ENCODE peak calls at places on chromosome 5, in four cellular contexts. Q is effector memory CD4-positive, alpha-beta T cell; J is mammary epithelial cell; K is dorsolateral prefrontal cortex. E is an unnamed sample.
A peak's percentile ranks its signal among the peaks of the same experiment; 100 is the strongest.

GRCh38 chr5:82244854-82245635 is 33.1 kb downstream of the RPS23 start:
- DNase-seq in Q (no peak), J (no peak), K (no peak), E (no peak)

GRCh38 chr5:79888643-79889042 is 102.4 kb downstream of the MTX3 start:
- DNase-seq in Q (no peak), J (no peak), K (no peak), E (no peak)

GRCh38 chr5:180142008-180142803 is 66.8 kb downstream of the RASGEF1C start:
- DNase-seq in Q (no peak), J (no peak), K (no peak), E (peak; percentile 12)

GRCh38 chr5:54996476-54996875 is 11.1 kb upstream of the ESM1 start:
- DNase-seq in Q (no peak), J (no peak), K (no peak), E (no peak)

GRCh38 chr5:7827602-7828001 is 23.3 kb downstream of the CFAP90 start:
- DNase-seq in Q (no peak), J (no peak), K (no peak), E (no peak)

GRCh38 chr5:9054821-9055589 is 490.9 kb downstream of the SEMA5A start:
- DNase-seq in Q (no peak), J (peak; percentile 83), K (no peak), E (no peak)

GRCh38 chr5:148583421-148583965 is 70.8 kb downstream of the HTR4 start:
- DNase-seq in Q (no peak), J (no peak), K (no peak), E (no peak)

GRCh38 chr5:159581502-159582249 is 251.4 kb upstream of the IL12B start:
- DNase-seq in Q (no peak), J (peak; percentile 97), K (no peak), E (no peak)

GRCh38 chr5:179470191-179470590 is 80.2 kb upstream of the RUFY1 start:
- DNase-seq in Q (no peak), J (no peak), K (no peak), E (no peak)

GRCh38 chr5:134175874-134176522 is 752 bp downstream of the SKP1 start:
- DNase-seq in Q (no peak), J (peak; percentile 39), K (no peak), E (no peak)

GRCh38 chr5:55771175-55771655 is 33.4 kb downstream of the DDX4 start:
- DNase-seq in Q (no peak), J (no peak), K (no peak), E (no peak)

GRCh38 chr5:82396871-82397514 is 118.8 kb upstream of the RPS23 start:
- DNase-seq in Q (no peak), J (peak; percentile 99), K (no peak), E (peak; percentile 95)

GRCh38 chr5:138438724-138439536 is at the start of gene REEP2:
- DNase-seq in Q (peak; percentile 38), J (peak; percentile 43), K (peak; percentile 63), E (no peak)

GRCh38 chr5:172878585-172879433 is 44.8 kb downstream of the ERGIC1 start:
- DNase-seq in Q (no peak), J (no peak), K (no peak), E (no peak)

DNA sequence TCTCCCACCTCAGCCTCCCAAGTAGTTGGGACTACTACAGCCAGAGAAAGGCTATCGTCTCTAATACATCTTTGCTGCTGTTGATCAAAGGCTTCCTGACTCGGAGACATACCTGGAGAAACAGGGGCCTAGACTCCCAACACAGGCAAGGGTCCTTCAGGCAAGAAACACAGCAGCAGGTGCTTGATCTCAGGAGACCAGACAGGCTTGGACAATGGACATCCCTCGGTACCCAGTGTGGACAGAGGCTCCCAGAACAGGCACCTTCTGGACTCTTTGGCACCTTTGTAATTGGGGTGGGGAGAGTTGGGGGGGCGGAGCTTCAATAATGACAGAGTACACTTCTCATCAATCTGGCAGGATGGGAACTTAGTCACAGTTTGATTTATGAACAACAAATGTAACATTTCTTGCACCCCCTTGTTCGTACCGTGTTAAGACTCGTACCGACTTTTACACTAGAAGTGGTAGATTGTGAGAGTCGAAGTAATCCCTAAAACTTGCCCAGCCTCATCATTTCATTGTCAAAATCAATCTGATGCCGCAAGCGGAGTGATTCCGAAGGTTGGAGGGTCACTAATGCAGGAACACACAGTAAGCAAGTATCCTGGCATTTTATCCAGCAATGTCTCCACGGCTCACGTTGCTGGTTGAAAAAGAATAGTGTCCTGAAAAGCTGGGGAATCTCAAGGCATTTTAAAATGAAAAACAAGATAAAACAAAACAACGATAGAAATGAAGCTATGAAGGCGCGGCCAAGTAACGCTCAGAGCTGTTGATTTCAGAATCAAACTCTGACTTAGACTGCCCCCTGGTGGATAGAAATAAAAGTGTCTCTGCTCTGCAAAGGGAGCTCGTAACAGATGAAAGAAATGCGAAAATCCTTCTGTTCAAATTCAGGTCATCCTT is 46.4 kb upstream of the STK32A start:
- DNase-seq in Q (no peak), J (peak; percentile 33), K (peak; percentile 45), E (no peak)
- H3K4me3 ChIP-seq in Q (no peak overlapping the region), J (no peak overlapping the region), K (peak overlapping the region; percentile 47), E (peak overlapping the region; percentile 56)

GRCh38 chr5:22627029-22627428 is 226.1 kb downstream of the CDH12 start:
- DNase-seq in Q (no peak), J (no peak), K (no peak), E (no peak)

GRCh38 chr5:22615964-22616363 is 237.2 kb downstream of the CDH12 start:
- DNase-seq in Q (no peak), J (no peak), K (no peak), E (no peak)

GRCh38 chr5:22625451-22625850 is 227.7 kb downstream of the CDH12 start:
- DNase-seq in Q (no peak), J (no peak), K (no peak), E (no peak)

GRCh38 chr5:22621084-22621483 is 232.1 kb downstream of the CDH12 start:
- DNase-seq in Q (no peak), J (no peak), K (no peak), E (no peak)
- H3K4me3 ChIP-seq in Q (no peak overlapping the region), J (no peak overlapping the region), K (no peak overlapping the region), E (no peak overlapping the region)

DNA sequence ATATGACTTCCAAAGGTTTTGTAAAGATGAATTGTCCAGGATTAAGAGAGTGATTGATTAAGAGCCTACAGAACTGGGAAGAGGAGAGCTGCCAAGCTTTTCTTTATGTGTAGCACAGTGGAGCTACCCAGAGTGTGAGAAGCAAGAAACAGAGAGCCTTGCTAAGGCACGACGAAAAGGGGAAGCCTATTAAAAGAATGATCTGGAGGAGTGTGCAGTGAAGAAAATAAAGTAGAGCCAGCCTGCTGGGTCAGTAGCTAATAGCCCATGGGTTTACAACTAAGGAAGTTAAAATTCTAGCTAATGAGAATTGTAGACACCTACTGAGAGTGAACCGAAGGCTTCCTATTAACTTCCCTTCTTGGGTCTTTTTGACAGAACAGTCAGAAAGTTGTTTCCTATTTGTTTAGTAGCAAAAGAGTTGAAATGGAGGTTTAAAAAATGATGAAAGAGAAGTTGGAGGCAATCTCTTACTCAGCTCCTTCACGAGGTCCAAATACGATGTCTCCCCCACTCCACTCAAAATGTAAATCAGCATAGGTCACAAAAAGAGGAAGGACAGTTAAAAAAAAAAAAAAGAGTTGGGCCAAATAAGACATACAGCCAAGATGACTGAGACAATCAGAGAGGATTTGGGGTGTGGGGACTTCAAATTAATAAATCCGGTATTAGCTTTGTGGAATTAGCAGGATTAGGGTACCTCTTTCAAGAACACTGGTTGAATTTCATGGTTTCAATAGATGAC is 902 bp upstream of the PRR16 start:
- DNase-seq in Q (no peak), J (no peak), K (no peak), E (no peak)
- H3K4me3 ChIP-seq in Q (no peak overlapping the region), J (no peak overlapping the region), K (peak overlapping the region; percentile 58), E (peak overlapping the region; percentile 77)

GRCh38 chr5:15834596-15835245 is 334.7 kb downstream of the FBXL7 start:
- DNase-seq in Q (no peak), J (peak; percentile 46), K (no peak), E (no peak)

GRCh38 chr5:15831408-15831807 is 331.4 kb downstream of the FBXL7 start:
- DNase-seq in Q (no peak), J (no peak), K (no peak), E (no peak)

GRCh38 chr5:15837584-15838289 is 337.8 kb downstream of the FBXL7 start:
- DNase-seq in Q (no peak), J (no peak), K (no peak), E (no peak)

GRCh38 chr5:15833365-15833764 is 333.4 kb downstream of the FBXL7 start:
- DNase-seq in Q (no peak), J (no peak), K (no peak), E (no peak)

DNA sequence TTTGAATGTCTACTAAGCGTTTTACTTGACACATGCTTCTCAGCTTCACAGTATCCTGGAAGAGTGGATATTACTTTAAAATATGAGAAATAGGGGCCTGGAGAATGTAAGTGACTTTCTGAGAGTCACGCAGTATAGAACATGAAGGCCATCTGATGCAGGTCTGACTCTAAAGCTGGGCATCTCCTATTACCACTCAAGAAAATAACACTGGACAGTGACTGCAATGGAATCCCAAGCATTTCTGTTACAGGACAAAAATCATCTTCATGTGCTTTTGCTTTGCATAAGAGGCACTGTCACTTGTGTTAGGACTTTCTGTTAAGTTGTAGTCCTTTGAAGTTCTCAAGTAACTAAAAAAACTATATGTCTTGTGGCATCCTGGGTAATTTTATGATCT is 335.5 kb downstream of the FBXL7 start:
- DNase-seq in Q (no peak), J (no peak), K (no peak), E (no peak)
- H3K4me3 ChIP-seq in Q (no peak overlapping the region), J (no peak overlapping the region), K (no peak overlapping the region), E (no peak overlapping the region)

E was measured in coronary artery.